ENCODE peak calls at places on chromosomes 6 and 20, in four cellular contexts. Z, A, G and H are unnamed samples.

GRCh38 chr20:62156592-62157386 is 13.2 kb downstream of the SS18L1 start:
- DNase-seq in A (no peak), Z (peak; percentile 90), G (no peak), H (peak; percentile 84)

GRCh38 chr6:7919871-7920270 is 9.3 kb upstream of the TXNDC5 start:
- DNase-seq in G (no peak), A (no peak), Z (no peak), H (no peak)

GRCh38 chr6:32255212-32256153 is 31.6 kb upstream of the NOTCH4 start:
- DNase-seq in G (peak; percentile 62), A (no peak), Z (peak; percentile 70), H (peak; percentile 61)

GRCh38 chr6:137910424-137910834 is 43.4 kb downstream of the TNFAIP3 start:
- DNase-seq in A (no peak), Z (no peak), G (no peak), H (no peak)

GRCh38 chr6:42158011-42158410 is 15.2 kb upstream of the GUCA1A start:
- DNase-seq in G (no peak), A (no peak), Z (no peak), H (no peak)

GRCh38 chr20:19257201-19257600 is 44.8 kb downstream of the SLC24A3 start:
- DNase-seq in G (no peak), A (no peak), Z (no peak), H (no peak)

GRCh38 chr6:32886674-32887383 is 32.8 kb downstream of the PSMB9 start:
- DNase-seq in G (no peak), A (no peak), Z (no peak), H (no peak)

GRCh38 chr20:22387452-22387851 is 196.9 kb downstream of the FOXA2 start:
- DNase-seq in Z (no peak), G (no peak), A (no peak), H (no peak)

GRCh38 chr6:138493413-138493812 is 5.9 kb downstream of the NHSL1 start:
- DNase-seq in A (no peak), G (peak; percentile 88), Z (no peak), H (no peak)

GRCh38 chr20:39623584-39624234 is 661.6 kb downstream of the DHX35 start:
- DNase-seq in A (no peak), G (no peak), Z (no peak), H (no peak)

GRCh38 chr6:132693478-132693877 is 20.4 kb downstream of the VNN1 start:
- DNase-seq in A (no peak), Z (no peak), G (peak; percentile 10), H (no peak)

GRCh38 chr6:155791891-155792290 is 336.3 kb upstream of the NOX3 start:
- DNase-seq in Z (no peak), A (no peak), G (no peak), H (no peak)

GRCh38 chr6:125986295-125986955 is at the start of gene TRMT11:
- DNase-seq in A (peak; percentile 31), Z (peak; percentile 91), G (peak; percentile 58), H (peak; percentile 92)
- TF ChIP-seq CTCF in A (no peak), Z (no peak), G (no peak), H (no peak)

GRCh38 chr6:108074359-108075144 is at the start of gene OSTM1:
- DNase-seq in A (peak; percentile 32), Z (peak; percentile 97), G (peak; percentile 39), H (peak; percentile 99)
- TF ChIP-seq CTCF in A (no peak), Z (no peak), G (no peak), H (no peak)

GRCh38 chr20:55057779-55058415 is 582.5 kb downstream of the DOK5 start:
- DNase-seq in Z (peak; percentile 18), A (no peak), G (no peak), H (no peak)
- TF ChIP-seq CTCF in Z (peak; percentile 44), A (no peak), G (no peak), H (no peak)

DNA sequence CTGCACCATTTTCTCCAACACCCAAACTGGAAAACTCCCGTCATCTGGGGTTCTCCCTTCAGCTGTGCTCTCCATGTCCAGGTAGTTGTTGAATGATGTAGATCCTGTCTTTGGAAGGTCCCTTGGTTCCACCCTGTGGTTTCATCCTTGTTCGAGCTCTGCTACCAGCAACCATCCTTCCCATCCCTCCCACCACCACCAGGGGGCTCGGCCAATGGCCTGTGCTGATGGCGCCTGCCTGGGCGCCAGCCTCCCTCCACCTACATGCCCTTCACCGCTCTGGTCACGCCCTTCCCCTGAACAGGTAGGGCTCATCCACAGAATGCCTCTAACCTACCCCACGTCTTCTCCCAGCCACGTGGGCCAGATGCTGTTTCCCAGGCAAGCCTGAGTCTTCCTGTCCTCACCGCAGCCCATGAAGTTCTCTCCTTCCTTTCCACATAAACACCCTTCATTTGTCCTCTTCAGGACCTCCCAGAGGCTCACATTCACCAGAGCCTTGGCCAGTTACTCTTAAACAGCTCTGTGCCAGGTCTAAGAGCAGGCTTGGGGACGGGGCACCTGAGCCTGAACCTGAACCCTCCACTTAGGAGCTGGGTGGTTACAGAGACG is 75.1 kb upstream of the DUSP22 start:
- DNase-seq in G (no peak), A (no peak), Z (peak; percentile 65), H (no peak)
- TF ChIP-seq CTCF in G (peak; percentile 47), A (no peak), Z (peak; percentile 70), H (peak; percentile 50)

GRCh38 chr6:37535701-37536461 is 36.2 kb upstream of the CCDC167 start:
- DNase-seq in Z (peak; percentile 53), G (no peak), A (no peak), H (peak; percentile 68)

GRCh38 chr6:37536462-37537225 is 37.0 kb upstream of the CCDC167 start:
- DNase-seq in G (no peak), A (no peak), Z (peak; percentile 65), H (no peak)

GRCh38 chr6:37539706-37540352 is 40.1 kb upstream of the CCDC167 start:
- DNase-seq in G (no peak), A (no peak), Z (no peak), H (no peak)

GRCh38 chr6:37540390-37540789 is 40.7 kb upstream of the CCDC167 start:
- DNase-seq in A (no peak), Z (no peak), G (no peak), H (no peak)

DNA sequence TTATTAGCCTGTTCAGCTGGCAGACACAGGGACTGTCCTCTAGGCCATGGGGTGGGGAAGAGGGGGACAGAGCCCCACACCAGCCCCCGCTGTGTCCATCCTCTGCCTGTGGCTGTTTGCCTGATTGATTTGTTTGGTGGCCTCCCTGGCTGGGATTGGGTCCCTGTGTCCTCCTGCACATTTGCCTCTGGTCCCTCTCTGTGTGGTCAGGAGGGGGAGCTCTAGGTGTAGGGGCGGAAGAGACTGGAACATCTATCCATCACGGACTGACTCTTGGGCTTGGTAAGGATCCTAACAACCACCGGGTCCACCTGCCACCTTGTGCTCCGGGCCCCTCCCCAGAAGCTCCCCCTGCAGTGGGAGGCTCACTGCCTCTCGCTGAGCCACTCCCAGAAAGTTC is 38.4 kb upstream of the CCDC167 start:
- DNase-seq in A (no peak), G (no peak), Z (no peak), H (peak; percentile 69)
- TF ChIP-seq CTCF in A (no peak), G (peak; percentile 64), Z (no peak), H (peak; percentile 77)

DNA sequence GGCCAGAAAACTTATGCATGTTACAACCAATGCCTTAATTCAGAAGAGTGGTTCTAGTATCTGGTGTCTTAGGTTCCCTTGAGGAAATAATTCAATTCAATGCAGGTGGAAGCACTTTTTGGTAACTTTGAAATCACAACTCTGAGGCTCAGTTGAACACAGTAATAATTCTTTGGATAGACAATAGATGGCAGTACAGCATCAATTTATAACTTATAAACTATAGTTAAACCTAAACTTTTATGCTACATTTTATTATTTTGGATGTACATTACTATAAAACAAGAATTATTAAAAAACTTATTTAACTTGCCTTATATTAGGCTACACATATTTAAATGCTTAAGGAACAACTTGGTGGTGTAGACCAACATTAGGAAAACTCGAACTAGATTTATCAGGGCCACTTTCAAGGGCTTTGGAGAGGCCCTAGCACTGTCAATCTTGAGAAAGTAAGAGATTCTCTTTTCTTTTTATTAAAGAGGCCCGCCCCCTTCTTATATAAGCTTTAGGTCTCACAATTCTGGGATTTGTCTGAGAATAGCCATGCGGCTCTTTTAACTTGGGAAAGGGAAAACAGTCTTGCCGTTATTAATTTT is 85.9 kb downstream of the CRYBG1 start:
- DNase-seq in Z (no peak), G (no peak), A (no peak), H (peak; percentile 20)
- TF ChIP-seq CTCF in Z (no peak), G (peak; percentile 30), A (no peak), H (peak; percentile 32)

DNA sequence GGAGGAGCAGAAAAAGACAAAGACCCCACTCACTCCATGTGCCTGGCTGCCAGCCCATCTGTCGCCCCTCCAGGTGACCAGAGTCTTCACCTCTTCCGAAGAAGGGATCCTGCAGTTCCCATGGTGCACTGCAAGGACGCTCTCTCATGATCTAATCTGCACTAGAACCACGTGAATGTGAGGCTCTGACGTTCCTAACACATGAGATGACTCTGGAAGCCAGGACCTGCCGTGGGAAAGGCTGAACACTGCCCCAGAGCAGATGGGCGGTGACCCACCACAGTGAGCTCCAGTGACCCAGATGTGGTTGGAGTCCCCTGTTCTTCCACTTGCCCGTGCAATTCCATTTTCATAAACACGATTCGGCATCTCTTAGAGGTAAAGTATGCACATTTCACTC is 39.6 kb upstream of the PDE10A start:
- DNase-seq in G (no peak), Z (no peak), A (no peak), H (no peak)
- TF ChIP-seq CTCF in G (no peak), Z (no peak), A (no peak), H (no peak)

DNA sequence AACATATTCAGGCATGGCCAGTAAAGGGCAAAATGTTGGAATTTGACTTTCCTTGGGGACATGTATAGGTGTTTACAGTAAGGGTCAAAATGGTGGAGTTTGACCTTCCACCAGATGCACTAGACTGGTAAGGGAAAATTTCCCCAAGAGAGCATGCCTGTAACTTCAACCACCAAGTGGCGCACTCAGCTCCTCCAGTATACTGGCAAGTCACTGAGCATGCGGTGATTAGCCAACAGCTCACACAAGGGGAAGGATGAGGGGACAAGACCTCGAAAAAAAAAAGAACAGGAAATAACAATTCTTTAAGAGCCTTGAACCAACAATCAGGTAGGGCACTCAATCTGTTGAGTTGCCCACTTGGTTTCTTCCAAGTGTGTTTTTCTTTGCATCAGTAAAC is 140.9 kb downstream of the EYS start:
- DNase-seq in Z (no peak), A (no peak), G (no peak), H (no peak)
- TF ChIP-seq CTCF in Z (no peak), A (no peak), G (no peak), H (peak; percentile 3)

GRCh38 chr20:51542894-51543788 is 622 bp upstream of the NFATC2 start:
- DNase-seq in G (no peak), Z (no peak), A (no peak), H (no peak)
- TF ChIP-seq CTCF in G (no peak), Z (no peak), A (no peak), H (no peak)

GRCh38 chr20:63955846-63956663 is at the start of gene UCKL1:
- DNase-seq in G (peak; percentile 63), A (peak; percentile 73), Z (peak; percentile 94), H (peak; percentile 92)
- TF ChIP-seq CTCF in G (no peak), A (no peak), Z (no peak), H (no peak)